ENCODE peak calls at places on chromosomes 12 and 14, in six cellular contexts. One of them, this sample, is unnamed.

GRCh38 chr14:64812412-64812811 is 67.3 kb downstream of the SPTB start:
- DNase-seq in H1: no peak
- DNase-seq in HepG2: no peak
- DNase-seq in GM12878: no peak
- DNase-seq in K562: peak
- DNase-seq in SK-N-SH: no peak
- DNase-seq in this sample: no peak

GRCh38 chr12:10205251-10205807 is 7.3 kb upstream of the GABARAPL1 start:
- DNase-seq in H1: no peak
- DNase-seq in HepG2: no peak
- DNase-seq in GM12878: no peak
- DNase-seq in K562: no peak
- DNase-seq in SK-N-SH: no peak
- DNase-seq in this sample: no peak

GRCh38 chr12:52630609-52631200 is 12.3 kb upstream of the KRT73 start:
- DNase-seq in H1: no peak
- DNase-seq in HepG2: no peak
- DNase-seq in GM12878: no peak
- DNase-seq in K562: no peak
- DNase-seq in SK-N-SH: no peak
- DNase-seq in this sample: no peak

GRCh38 chr14:63203618-63204406 is 431 bp upstream of the RHOJ start:
- DNase-seq in H1: peak
- DNase-seq in HepG2: peak
- DNase-seq in GM12878: no peak
- DNase-seq in K562: no peak
- DNase-seq in SK-N-SH: peak
- DNase-seq in this sample: no peak

GRCh38 chr12:122094735-122095561 is 16.4 kb downstream of the MLXIP start:
- DNase-seq in H1: no peak
- DNase-seq in HepG2: no peak
- DNase-seq in GM12878: no peak
- DNase-seq in K562: no peak
- DNase-seq in SK-N-SH: no peak
- DNase-seq in this sample: no peak

GRCh38 chr14:101947577-101947903 is 16.8 kb upstream of the DYNC1H1 start:
- DNase-seq in H1: no peak
- DNase-seq in HepG2: no peak
- DNase-seq in GM12878: no peak
- DNase-seq in K562: no peak
- DNase-seq in SK-N-SH: peak
- DNase-seq in this sample: no peak

GRCh38 chr14:33851366-33851765 is 99.5 kb downstream of the EGLN3 start:
- DNase-seq in H1: no peak
- DNase-seq in HepG2: no peak
- DNase-seq in GM12878: no peak
- DNase-seq in K562: no peak
- DNase-seq in SK-N-SH: no peak
- DNase-seq in this sample: no peak

GRCh38 chr12:109932878-109933503 is 32.9 kb downstream of the TCHP start:
- DNase-seq in H1: no peak
- DNase-seq in HepG2: no peak
- DNase-seq in GM12878: no peak
- DNase-seq in K562: no peak
- DNase-seq in SK-N-SH: no peak
- DNase-seq in this sample: no peak

GRCh38 chr14:40218282-40218941 is 786.2 kb upstream of the FBXO33 start:
- DNase-seq in H1: no peak
- DNase-seq in HepG2: no peak
- DNase-seq in GM12878: no peak
- DNase-seq in K562: no peak
- DNase-seq in SK-N-SH: no peak
- DNase-seq in this sample: no peak

GRCh38 chr12:104372048-104372720 is 68.6 kb downstream of the EID3 start:
- DNase-seq in H1: no peak
- DNase-seq in HepG2: no peak
- DNase-seq in GM12878: no peak
- DNase-seq in K562: no peak
- DNase-seq in SK-N-SH: no peak
- DNase-seq in this sample: no peak

GRCh38 chr12:32499048-32499447 is 99.7 kb downstream of the FGD4 start:
- DNase-seq in H1: no peak
- DNase-seq in HepG2: no peak
- DNase-seq in GM12878: no peak
- DNase-seq in K562: no peak
- DNase-seq in SK-N-SH: no peak
- DNase-seq in this sample: no peak

GRCh38 chr12:95548056-95548538 is 3.2 kb downstream of the USP44 start:
- DNase-seq in H1: no peak
- DNase-seq in HepG2: no peak
- DNase-seq in GM12878: no peak
- DNase-seq in K562: peak
- DNase-seq in SK-N-SH: peak
- DNase-seq in this sample: no peak

GRCh38 chr14:42200951-42201350 is 594.3 kb downstream of the LRFN5 start:
- DNase-seq in H1: no peak
- DNase-seq in HepG2: no peak
- DNase-seq in GM12878: no peak
- DNase-seq in K562: no peak
- DNase-seq in SK-N-SH: no peak
- DNase-seq in this sample: no peak

GRCh38 chr12:130920711-130921381 is 32.9 kb upstream of the ADGRD1 start:
- DNase-seq in H1: no peak
- DNase-seq in HepG2: no peak
- DNase-seq in GM12878: no peak
- DNase-seq in K562: no peak
- DNase-seq in SK-N-SH: no peak
- DNase-seq in this sample: no peak

GRCh38 chr14:34912182-34912581 is 37.0 kb upstream of the BAZ1A start:
- DNase-seq in H1: no peak
- DNase-seq in HepG2: peak
- DNase-seq in GM12878: no peak
- DNase-seq in K562: no peak
- DNase-seq in SK-N-SH: no peak
- DNase-seq in this sample: no peak

GRCh38 chr12:124399622-124400021 is 104.7 kb downstream of the RFLNA start:
- DNase-seq in H1: no peak
- DNase-seq in HepG2: peak
- DNase-seq in GM12878: no peak
- DNase-seq in K562: peak
- DNase-seq in SK-N-SH: peak
- DNase-seq in this sample: peak

GRCh38 chr12:48995061-48995879 is 3.9 kb downstream of the DDN start:
- DNase-seq in H1: no peak
- DNase-seq in HepG2: peak
- DNase-seq in GM12878: no peak
- DNase-seq in K562: peak
- DNase-seq in SK-N-SH: peak
- DNase-seq in this sample: peak

GRCh38 chr14:38944691-38945090 is 158.3 kb downstream of the SEC23A start:
- DNase-seq in H1: no peak
- DNase-seq in HepG2: no peak
- DNase-seq in GM12878: no peak
- DNase-seq in K562: no peak
- DNase-seq in SK-N-SH: no peak
- DNase-seq in this sample: no peak

GRCh38 chr12:71694099-71694820 is 8.4 kb downstream of the TMEM19 start:
- DNase-seq in H1: no peak
- DNase-seq in HepG2: no peak
- DNase-seq in GM12878: peak
- DNase-seq in K562: no peak
- DNase-seq in SK-N-SH: no peak
- DNase-seq in this sample: no peak

GRCh38 chr12:121060149-121061001 is 21.3 kb upstream of the OASL start:
- DNase-seq in H1: peak
- DNase-seq in HepG2: peak
- DNase-seq in GM12878: peak
- DNase-seq in K562: peak
- DNase-seq in SK-N-SH: peak
- DNase-seq in this sample: peak

DNA sequence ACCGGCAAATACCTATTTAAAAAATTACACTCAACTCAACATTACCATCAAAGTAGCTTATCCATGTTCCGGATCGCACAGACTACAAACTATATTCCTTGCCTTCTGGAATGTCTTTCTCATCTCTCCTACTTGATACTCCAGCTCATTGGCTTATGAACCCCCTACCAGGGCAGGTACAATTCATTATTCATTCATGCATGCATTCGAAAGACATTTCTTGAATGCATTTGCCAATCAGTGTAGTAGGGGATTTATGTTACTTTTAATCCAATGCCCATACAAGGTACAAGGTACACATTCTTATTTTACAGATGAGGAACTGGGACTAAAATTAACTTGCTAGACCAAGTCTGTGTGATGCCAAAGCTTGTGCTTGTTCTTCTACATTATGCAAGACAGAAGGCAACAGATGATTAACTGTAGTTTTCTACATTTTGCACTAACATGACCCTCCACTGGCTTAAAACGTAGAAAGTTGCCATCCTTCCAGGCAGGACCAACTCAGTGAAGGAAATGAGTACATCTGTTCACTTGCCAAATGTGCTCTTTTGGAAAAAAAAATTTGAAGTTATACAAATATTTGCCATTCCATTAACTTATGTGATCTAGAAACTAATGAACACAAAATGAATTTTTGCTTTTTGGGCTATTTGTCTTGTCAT is 53.7 kb upstream of the KCNJ8 start:
- DNase-seq in H1: no peak
- DNase-seq in HepG2: no peak
- DNase-seq in GM12878: no peak
- DNase-seq in K562: no peak
- DNase-seq in SK-N-SH: no peak
- DNase-seq in this sample: no peak
- TF ChIP-seq GABPA in H1: no peak
- TF ChIP-seq GABPA in HepG2: no peak
- TF ChIP-seq GABPA in GM12878: no peak
- TF ChIP-seq GABPA in K562: no peak
- TF ChIP-seq GABPA in SK-N-SH: no peak
- TF ChIP-seq GABPA in this sample: no peak

GRCh38 chr14:44149597-44149996 is 357.5 kb downstream of the FSCB start:
- DNase-seq in H1: peak
- DNase-seq in HepG2: peak
- DNase-seq in GM12878: no peak
- DNase-seq in K562: no peak
- DNase-seq in SK-N-SH: peak
- DNase-seq in this sample: no peak
- TF ChIP-seq CTCF in H1: peak
- TF ChIP-seq CTCF in HepG2: peak
- TF ChIP-seq CTCF in GM12878: no peak
- TF ChIP-seq CTCF in K562: no peak
- TF ChIP-seq CTCF in SK-N-SH: peak
- TF ChIP-seq CTCF in this sample: peak

GRCh38 chr14:71248204-71248603 is 340.9 kb downstream of the PCNX1 start:
- DNase-seq in H1: no peak
- DNase-seq in HepG2: no peak
- DNase-seq in GM12878: no peak
- DNase-seq in K562: no peak
- DNase-seq in SK-N-SH: no peak
- DNase-seq in this sample: no peak
- H3K27ac ChIP-seq in H1: no peak
- H3K27ac ChIP-seq in HepG2: no peak
- H3K27ac ChIP-seq in GM12878: no peak
- H3K27ac ChIP-seq in K562: no peak
- H3K27ac ChIP-seq in SK-N-SH: no peak
- H3K27ac ChIP-seq in this sample: no peak

GRCh38 chr14:88902850-88903249 is 78.4 kb downstream of the TTC8 start:
- DNase-seq in H1: no peak
- DNase-seq in HepG2: no peak
- DNase-seq in GM12878: no peak
- DNase-seq in K562: no peak
- DNase-seq in SK-N-SH: no peak
- DNase-seq in this sample: no peak

GRCh38 chr14:88904864-88905263 is 80.4 kb downstream of the TTC8 start:
- DNase-seq in H1: no peak
- DNase-seq in HepG2: no peak
- DNase-seq in GM12878: no peak
- DNase-seq in K562: no peak
- DNase-seq in SK-N-SH: peak
- DNase-seq in this sample: no peak

GRCh38 chr14:88904206-88904647 is 79.8 kb downstream of the TTC8 start:
- DNase-seq in H1: no peak
- DNase-seq in HepG2: no peak
- DNase-seq in GM12878: no peak
- DNase-seq in K562: no peak
- DNase-seq in SK-N-SH: peak
- DNase-seq in this sample: no peak

GRCh38 chr14:88901991-88902390 is 77.5 kb downstream of the TTC8 start:
- DNase-seq in H1: no peak
- DNase-seq in HepG2: no peak
- DNase-seq in GM12878: no peak
- DNase-seq in K562: no peak
- DNase-seq in SK-N-SH: no peak
- DNase-seq in this sample: no peak

GRCh38 chr14:88901199-88901588 is 76.7 kb downstream of the TTC8 start:
- DNase-seq in H1: no peak
- DNase-seq in HepG2: no peak
- DNase-seq in GM12878: no peak
- DNase-seq in K562: no peak
- DNase-seq in SK-N-SH: peak
- DNase-seq in this sample: no peak
- TF ChIP-seq GABPA in H1: no peak
- TF ChIP-seq GABPA in HepG2: no peak
- TF ChIP-seq GABPA in GM12878: no peak
- TF ChIP-seq GABPA in K562: no peak
- TF ChIP-seq GABPA in SK-N-SH: no peak
- TF ChIP-seq GABPA in this sample: no peak

This sample was measured in HL-60.